ENCODE peak calls at places on chromosomes 16 and 17, in eight cellular contexts. Z is DND-41; A is A172; H is stimulated activated CD4-positive, alpha-beta T cell treated with anti-CD3 and anti-CD28 coated beads, Interleukin-4, amount 100 ng/mL, for 1 hour; G is occipital lobe; I is glutamatergic neuron; Y is GM10248; B is anterior cingulate cortex. M is an unnamed sample.

GRCh38 chr16:24505959-24506358 is 33.4 kb upstream of the RBBP6 start:
- DNase-seq in Z (no peak), A (no peak), H (no peak), G (no peak), I (no peak), Y (no peak), B (no peak), M (no peak)

GRCh38 chr17:51154176-51154575 is 817 bp downstream of the NME1 start:
- DNase-seq in Z (no peak), A (peak), H (no peak), G (no peak), I (no peak), Y (no peak), B (no peak), M (no peak)

GRCh38 chr17:6187836-6188235 is 117.7 kb downstream of the WSCD1 start:
- DNase-seq in Z (no peak), A (no peak), H (no peak), G (no peak), I (no peak), Y (no peak), B (no peak), M (no peak)

GRCh38 chr17:76593338-76593737 is 7.7 kb upstream of the ST6GALNAC2 start:
- DNase-seq in Z (no peak), A (peak), H (no peak), G (no peak), I (peak), Y (no peak), B (no peak), M (no peak)

GRCh38 chr17:50022463-50023130 is 27.6 kb upstream of the DLX3 start:
- DNase-seq in Z (no peak), A (no peak), H (no peak), G (no peak), I (no peak), Y (no peak), B (no peak), M (no peak)

GRCh38 chr17:44628234-44629188 is 27.8 kb upstream of the MEIOC start:
- DNase-seq in Z (no peak), A (no peak), H (no peak), G (no peak), I (peak), Y (peak), B (peak), M (peak)

GRCh38 chr16:14111713-14112538 is 40.8 kb downstream of the MRTFB start:
- DNase-seq in Z (peak), A (no peak), H (no peak), G (peak), I (no peak), Y (no peak), B (no peak), M (no peak)

GRCh38 chr16:10852948-10853347 is 24.1 kb upstream of the CIITA start:
- DNase-seq in Z (no peak), A (no peak), H (no peak), G (no peak), I (no peak), Y (no peak), B (no peak), M (no peak)

GRCh38 chr16:636206-637080 is at the start of gene METTL26:
- DNase-seq in Z (peak), A (peak), H (peak), G (peak), I (peak), Y (peak), B (peak), M (peak)

GRCh38 chr17:6903516-6903915 is 72.0 kb upstream of the TEKT1 start:
- DNase-seq in Z (no peak), A (no peak), H (no peak), G (no peak), I (no peak), Y (no peak), B (no peak), M (no peak)

GRCh38 chr16:89052191-89052787 is 41.4 kb upstream of the ACSF3 start:
- DNase-seq in Z (no peak), A (no peak), H (no peak), G (no peak), I (peak), Y (no peak), B (no peak), M (peak)

GRCh38 chr17:67836205-67836987 is 11.1 kb downstream of the BPTF start:
- DNase-seq in Z (no peak), A (peak), H (no peak), G (no peak), I (no peak), Y (no peak), B (no peak), M (no peak)

GRCh38 chr17:3845361-3845753 is 689 bp downstream of the NCBP3 start:
- DNase-seq in Z (no peak), A (peak), H (peak), G (no peak), I (no peak), Y (peak), B (no peak), M (peak)

GRCh38 chr17:2396568-2397246 is 4.2 kb downstream of the MNT start:
- DNase-seq in Z (peak), A (peak), H (peak), G (peak), I (peak), Y (peak), B (peak), M (peak)

GRCh38 chr16:53672461-53672860 is 31.2 kb downstream of the RPGRIP1L start:
- DNase-seq in Z (no peak), A (no peak), H (no peak), G (no peak), I (no peak), Y (no peak), B (no peak), M (no peak)